ENCODE peak calls at places on chromosomes 16 and 17, in six cellular contexts. One of them, this sample, is unnamed.
A peak's percentile ranks its signal among the peaks of the same experiment; 100 is the strongest.

GRCh38 chr17:4497101-4497824 is 1.4 kb upstream of the SPNS2 start:
- DNase-seq in upper lobe of right lung: no peak
- DNase-seq in CMK: no peak
- DNase-seq in H7: no peak
- DNase-seq in progenitor cell of endocrine pancreas: no peak
- DNase-seq in erythroblast: no peak
- DNase-seq in this sample: no peak

GRCh38 chr17:49815761-49816281 is 27.3 kb downstream of the KAT7 start:
- DNase-seq in H7: peak; percentile 60
- DNase-seq in erythroblast: no peak
- DNase-seq in CMK: no peak
- DNase-seq in upper lobe of right lung: no peak
- DNase-seq in progenitor cell of endocrine pancreas: no peak
- DNase-seq in this sample: peak; percentile 55

GRCh38 chr16:71883849-71884638 is at the start of gene ZNF821:
- DNase-seq in progenitor cell of endocrine pancreas: peak; percentile 91
- DNase-seq in upper lobe of right lung: peak; percentile 90
- DNase-seq in H7: peak; percentile 100
- DNase-seq in CMK: peak; percentile 54
- DNase-seq in erythroblast: peak; percentile 76
- DNase-seq in this sample: peak; percentile 60

GRCh38 chr17:41428591-41429326 is 4.4 kb upstream of the KRT37 start:
- DNase-seq in upper lobe of right lung: no peak
- DNase-seq in CMK: no peak
- DNase-seq in erythroblast: no peak
- DNase-seq in progenitor cell of endocrine pancreas: no peak
- DNase-seq in H7: peak; percentile 51
- DNase-seq in this sample: no peak

GRCh38 chr16:28977703-28978641 is 3.4 kb downstream of the SPNS1 start:
- DNase-seq in erythroblast: no peak
- DNase-seq in upper lobe of right lung: no peak
- DNase-seq in CMK: no peak
- DNase-seq in progenitor cell of endocrine pancreas: peak; percentile 38
- DNase-seq in H7: peak; percentile 94
- DNase-seq in this sample: no peak

GRCh38 chr17:48290378-48290777 is 139.6 kb downstream of the SKAP1 start:
- DNase-seq in erythroblast: no peak
- DNase-seq in CMK: no peak
- DNase-seq in H7: no peak
- DNase-seq in upper lobe of right lung: no peak
- DNase-seq in progenitor cell of endocrine pancreas: no peak
- DNase-seq in this sample: no peak

GRCh38 chr16:75385507-75386152 is 47.7 kb downstream of the CFDP1 start:
- DNase-seq in H7: peak; percentile 51
- DNase-seq in upper lobe of right lung: no peak
- DNase-seq in erythroblast: peak; percentile 88
- DNase-seq in CMK: peak; percentile 31
- DNase-seq in progenitor cell of endocrine pancreas: no peak
- DNase-seq in this sample: no peak

GRCh38 chr16:23629516-23629915 is 11.6 kb downstream of the PALB2 start:
- DNase-seq in erythroblast: no peak
- DNase-seq in upper lobe of right lung: no peak
- DNase-seq in CMK: no peak
- DNase-seq in progenitor cell of endocrine pancreas: no peak
- DNase-seq in H7: no peak
- DNase-seq in this sample: no peak

GRCh38 chr17:795276-795675 is 13.1 kb downstream of the MRM3 start:
- DNase-seq in upper lobe of right lung: no peak
- DNase-seq in H7: no peak
- DNase-seq in CMK: no peak
- DNase-seq in erythroblast: no peak
- DNase-seq in progenitor cell of endocrine pancreas: no peak
- DNase-seq in this sample: no peak

GRCh38 chr17:56723471-56723870 is 110.2 kb downstream of the C17orf67 start:
- DNase-seq in CMK: no peak
- DNase-seq in progenitor cell of endocrine pancreas: no peak
- DNase-seq in upper lobe of right lung: no peak
- DNase-seq in erythroblast: no peak
- DNase-seq in H7: no peak
- DNase-seq in this sample: no peak

GRCh38 chr17:51734462-51734861 is 424.1 kb downstream of the CA10 start:
- DNase-seq in CMK: no peak
- DNase-seq in upper lobe of right lung: no peak
- DNase-seq in erythroblast: no peak
- DNase-seq in progenitor cell of endocrine pancreas: no peak
- DNase-seq in H7: peak; percentile 14
- DNase-seq in this sample: peak; percentile 54

GRCh38 chr17:43588664-43589435 is 42.7 kb upstream of the ETV4 start:
- DNase-seq in H7: no peak
- DNase-seq in CMK: no peak
- DNase-seq in progenitor cell of endocrine pancreas: no peak
- DNase-seq in erythroblast: no peak
- DNase-seq in upper lobe of right lung: no peak
- DNase-seq in this sample: no peak

GRCh38 chr16:66824006-66824405 is 6.8 kb downstream of the NAE1 start:
- DNase-seq in H7: no peak
- DNase-seq in progenitor cell of endocrine pancreas: no peak
- DNase-seq in upper lobe of right lung: no peak
- DNase-seq in CMK: no peak
- DNase-seq in erythroblast: no peak
- DNase-seq in this sample: no peak

GRCh38 chr16:1245452-1246005 is 5.0 kb downstream of the TPSAB1 start:
- DNase-seq in H7: peak; percentile 51
- DNase-seq in progenitor cell of endocrine pancreas: no peak
- DNase-seq in upper lobe of right lung: no peak
- DNase-seq in erythroblast: no peak
- DNase-seq in CMK: no peak
- DNase-seq in this sample: no peak

GRCh38 chr16:85728879-85729278 is 22.0 kb downstream of the C16orf74 start:
- DNase-seq in H7: peak; percentile 84
- DNase-seq in progenitor cell of endocrine pancreas: no peak
- DNase-seq in CMK: no peak
- DNase-seq in erythroblast: peak; percentile 20
- DNase-seq in upper lobe of right lung: no peak
- DNase-seq in this sample: no peak

GRCh38 chr17:82195675-82196258 is 16.9 kb downstream of the CCDC57 start:
- DNase-seq in H7: no peak
- DNase-seq in CMK: no peak
- DNase-seq in upper lobe of right lung: no peak
- DNase-seq in erythroblast: no peak
- DNase-seq in progenitor cell of endocrine pancreas: no peak
- DNase-seq in this sample: no peak